ENCODE peak calls at places on chromosomes 12 and 14, in five cellular contexts. M, L, Y, D and U are unnamed samples.

GRCh38 chr12:988616-989015 is 2.4 kb upstream of the ERC1 start:
- DNase-seq in M (no peak), L (no peak), Y (no peak), D (no peak), U (no peak)

GRCh38 chr12:52264435-52264825 is 10.0 kb upstream of the KRT86 start:
- DNase-seq in M (no peak), L (no peak), Y (no peak), D (no peak), U (no peak)

GRCh38 chr14:96676161-96676560 is 121.0 kb upstream of the VRK1 start:
- DNase-seq in M (no peak), L (no peak), Y (no peak), D (no peak), U (no peak)

GRCh38 chr14:103745424-103745823 is 29.8 kb downstream of the ZFYVE21 start:
- DNase-seq in M (no peak), L (no peak), Y (no peak), D (no peak), U (no peak)

GRCh38 chr12:118357327-118358007 is 15.2 kb downstream of the TAOK3 start:
- DNase-seq in M (peak; percentile 52), L (no peak), Y (no peak), D (no peak), U (no peak)

GRCh38 chr14:86796221-86797074 is 1196.5 kb downstream of the GALC start:
- DNase-seq in M (no peak), L (no peak), Y (no peak), D (no peak), U (no peak)

GRCh38 chr14:55399912-55400311 is 11.7 kb downstream of the ATG14 start:
- DNase-seq in M (no peak), L (no peak), Y (no peak), D (no peak), U (no peak)

GRCh38 chr14:102086972-102087761 is at the start of gene HSP90AA1:
- DNase-seq in M (peak; percentile 94), L (peak; percentile 58), Y (peak; percentile 91), D (peak; percentile 91), U (peak; percentile 84)

GRCh38 chr12:5661820-5662219 is 229.9 kb downstream of the NTF3 start:
- DNase-seq in M (peak; percentile 25), L (no peak), Y (peak; percentile 73), D (no peak), U (no peak)

GRCh38 chr12:63095369-63095967 is 55.5 kb downstream of the AVPR1A start:
- DNase-seq in M (no peak), L (no peak), Y (no peak), D (no peak), U (no peak)

GRCh38 chr14:94127330-94127729 is 2.1 kb downstream of the IFI27L2 start:
- DNase-seq in M (no peak), L (no peak), Y (no peak), D (no peak), U (no peak)

GRCh38 chr14:23078692-23079116 is 16.2 kb downstream of the ACIN1 start:
- DNase-seq in M (peak; percentile 69), L (no peak), Y (peak; percentile 54), D (peak; percentile 45), U (peak; percentile 95)

GRCh38 chr14:37081220-37081619 is 91.2 kb downstream of the SLC25A21 start:
- DNase-seq in M (no peak), L (no peak), Y (no peak), D (no peak), U (no peak)

GRCh38 chr12:85280984-85281946 is 1.2 kb downstream of the ALX1 start:
- DNase-seq in M (no peak), L (no peak), Y (no peak), D (no peak), U (no peak)

GRCh38 chr14:89721991-89722390 is 232.5 kb downstream of the EFCAB11 start:
- DNase-seq in M (peak; percentile 15), L (no peak), Y (no peak), D (no peak), U (no peak)

GRCh38 chr14:69327507-69327906 is 67.5 kb downstream of the GALNT16 start:
- DNase-seq in M (peak; percentile 1), L (no peak), Y (no peak), D (no peak), U (no peak)

GRCh38 chr14:69326611-69327010 is 66.7 kb downstream of the GALNT16 start:
- DNase-seq in M (peak; percentile 1), L (no peak), Y (no peak), D (no peak), U (no peak)

GRCh38 chr14:69325086-69325485 is 65.1 kb downstream of the GALNT16 start:
- DNase-seq in M (no peak), L (no peak), Y (no peak), D (no peak), U (no peak)

GRCh38 chr14:69324341-69324931 is 64.5 kb downstream of the GALNT16 start:
- DNase-seq in M (no peak), L (no peak), Y (no peak), D (no peak), U (no peak)

DNA sequence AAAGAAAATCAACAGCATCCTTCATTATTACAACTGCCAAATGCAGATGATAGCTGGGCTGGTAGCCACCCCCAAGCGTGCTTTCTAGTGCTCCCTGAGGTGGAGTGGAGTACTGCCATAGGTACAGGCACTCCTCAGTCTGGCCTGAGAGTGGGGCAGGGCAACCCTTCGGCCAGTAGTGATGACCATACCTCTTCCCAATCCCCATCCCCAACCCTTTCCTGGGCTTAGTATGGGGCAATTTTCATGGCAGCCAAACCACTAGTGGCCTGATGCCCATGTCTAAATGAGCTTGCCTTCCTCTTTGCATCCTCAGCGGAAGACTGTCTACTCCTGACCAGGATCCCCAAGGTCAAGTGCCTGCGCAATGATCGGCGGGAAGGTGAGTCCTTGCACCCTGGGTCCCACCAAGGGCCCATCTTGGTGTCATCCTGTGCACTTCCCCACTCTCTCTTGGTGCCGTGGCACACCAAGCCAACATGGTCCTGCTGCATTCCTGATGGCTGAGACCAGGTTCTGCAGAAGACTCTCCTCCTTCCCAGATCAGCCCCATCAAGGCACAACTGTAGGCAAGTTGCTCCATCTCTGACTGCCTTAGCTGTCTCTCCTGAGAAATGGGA is 65.8 kb downstream of the GALNT16 start:
- DNase-seq in M (no peak), L (no peak), Y (no peak), D (no peak), U (no peak)
- TF ChIP-seq CTCF in M (no peak), L (no peak), Y (peak; percentile 35), D (no peak), U (no peak)

GRCh38 chr12:81888341-81888740 is 129.2 kb upstream of the PPFIA2 start:
- DNase-seq in M (no peak), L (no peak), Y (no peak), D (no peak), U (no peak)

DNA sequence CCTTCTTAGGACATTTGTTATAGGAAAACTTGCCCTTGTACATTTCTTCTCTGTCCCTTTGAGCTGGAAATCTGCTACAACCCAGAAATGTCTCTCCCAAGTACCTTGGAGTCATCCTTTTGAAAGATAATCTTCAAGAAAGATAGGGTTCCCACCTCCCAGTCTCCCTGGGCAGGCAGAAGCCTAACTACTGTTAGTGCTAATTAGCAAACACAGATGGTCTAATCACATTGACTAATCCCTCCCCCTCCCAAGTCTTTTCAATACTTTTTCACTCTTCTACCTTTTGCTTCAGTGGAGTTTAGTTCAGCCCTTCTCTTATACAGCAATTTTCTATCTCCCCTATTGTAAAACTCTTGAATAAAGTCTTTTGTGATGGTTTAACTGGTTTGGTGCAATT is 129.8 kb upstream of the PPFIA2 start:
- DNase-seq in M (no peak), L (no peak), Y (peak; percentile 39), D (no peak), U (no peak)
- H3K9me3 ChIP-seq in M (no peaks in the 10 kb centered on the region), L (no peaks in the 10 kb centered on the region), Y (no peaks in the 10 kb centered on the region), D (no peaks in the 10 kb centered on the region), U (no peaks in the 10 kb centered on the region)

DNA sequence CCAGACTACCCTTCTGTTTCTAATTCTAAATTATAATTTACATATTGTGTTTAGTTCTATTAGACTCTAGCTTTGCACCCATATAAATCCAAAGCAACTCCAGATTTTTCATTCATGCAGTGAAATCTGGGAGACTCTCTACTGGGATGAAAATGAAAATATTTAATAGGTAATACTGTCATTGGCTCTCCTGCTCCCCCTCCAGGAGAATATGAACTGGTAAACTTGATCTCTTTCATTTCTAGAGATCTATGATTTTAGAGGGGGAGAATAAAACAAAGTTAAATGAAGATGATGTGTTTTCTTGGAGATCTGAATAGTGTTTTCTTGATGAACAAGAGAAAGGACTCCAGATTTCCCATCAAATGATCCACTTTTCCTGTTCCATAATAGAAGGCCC is 104.3 kb upstream of the TMCC3 start:
- DNase-seq in M (no peak), L (no peak), Y (no peak), D (no peak), U (no peak)
- TF ChIP-seq CTCF in M (no peak), L (peak; percentile 43), Y (no peak), D (no peak), U (no peak)

GRCh38 chr14:20683125-20683895 is 1.1 kb upstream of the RNASE4 start:
- DNase-seq in M (peak; percentile 83), L (no peak), Y (no peak), D (peak; percentile 55), U (peak; percentile 63)
- H3K9me3 ChIP-seq in M (no peaks in the 10 kb centered on the region), L (no peaks in the 10 kb centered on the region), Y (peaks cover 29% of the 10 kb centered on the region), D (no peaks in the 10 kb centered on the region), U (no peaks in the 10 kb centered on the region)

GRCh38 chr12:122057769-122058168 is 20.8 kb upstream of the MLXIP start:
- DNase-seq in M (no peak), L (no peak), Y (no peak), D (no peak), U (no peak)

GRCh38 chr12:122059203-122059960 is 19.2 kb upstream of the MLXIP start:
- DNase-seq in M (no peak), L (no peak), Y (no peak), D (no peak), U (no peak)

GRCh38 chr12:122058750-122059149 is 19.8 kb upstream of the MLXIP start:
- DNase-seq in M (no peak), L (no peak), Y (no peak), D (no peak), U (no peak)

GRCh38 chr12:122061253-122061652 is 17.3 kb upstream of the MLXIP start:
- DNase-seq in M (no peak), L (no peak), Y (no peak), D (no peak), U (no peak)

DNA sequence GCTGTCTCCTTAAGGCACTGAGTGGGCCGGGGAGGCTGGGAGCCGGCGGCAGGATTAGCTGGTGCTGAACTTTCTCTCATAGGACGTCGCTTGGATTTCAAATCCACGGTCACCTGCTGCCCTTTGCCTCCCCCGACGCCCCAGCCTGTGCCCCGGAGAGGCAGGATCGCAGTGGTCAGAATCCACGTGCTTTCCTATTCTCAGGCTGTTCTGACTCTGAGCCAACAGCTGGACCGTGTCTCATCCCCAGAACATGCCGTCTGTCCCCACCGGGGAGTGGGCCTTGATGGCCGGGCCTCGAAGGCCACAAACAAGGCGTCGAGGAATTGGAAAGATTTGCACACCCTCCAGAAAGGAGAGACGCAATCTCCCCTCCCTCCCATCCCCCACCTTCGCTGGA is 18.5 kb upstream of the MLXIP start:
- DNase-seq in M (no peak), L (no peak), Y (peak; percentile 72), D (no peak), U (no peak)
- TF ChIP-seq CTCF in M (no peak), L (no peak), Y (no peak), D (no peak), U (no peak)

GRCh38 chr14:105852378-105853088 is 326.1 kb downstream of the TMEM121 start:
- DNase-seq in M (peak; percentile 5), L (no peak), Y (no peak), D (no peak), U (no peak)
- H3K9me3 ChIP-seq in M (no peaks in the 10 kb centered on the region), L (peaks cover 3% of the 10 kb centered on the region), Y (no peaks in the 10 kb centered on the region), D (no peaks in the 10 kb centered on the region), U (no peaks in the 10 kb centered on the region)